ENCODE peak calls at places on chromosome 1, in nine cellular contexts. One of them, this sample, is unnamed.

GRCh38 chr1:66623812-66624211 is 89.9 kb downstream of the SGIP1 start:
- DNase-seq in endothelial cell of umbilical vein: peak
- DNase-seq in HepG2: no peak
- DNase-seq in H1: no peak
- DNase-seq in HCT116: no peak
- DNase-seq in SK-N-SH: no peak
- DNase-seq in A549: no peak
- DNase-seq in WTC11: no peak
- DNase-seq in GM12878: no peak
- DNase-seq in this sample: no peak

GRCh38 chr1:8661185-8662110 is 156.0 kb downstream of the RERE start:
- DNase-seq in endothelial cell of umbilical vein: peak
- DNase-seq in SK-N-SH: no peak
- DNase-seq in HCT116: no peak
- DNase-seq in HepG2: no peak
- DNase-seq in GM12878: peak
- DNase-seq in H1: no peak
- DNase-seq in WTC11: no peak
- DNase-seq in A549: no peak
- DNase-seq in this sample: no peak

GRCh38 chr1:193392686-193393085 is 206.3 kb upstream of the B3GALT2 start:
- DNase-seq in endothelial cell of umbilical vein: no peak
- DNase-seq in H1: no peak
- DNase-seq in HCT116: no peak
- DNase-seq in HepG2: no peak
- DNase-seq in A549: no peak
- DNase-seq in GM12878: no peak
- DNase-seq in WTC11: no peak
- DNase-seq in SK-N-SH: no peak
- DNase-seq in this sample: no peak

GRCh38 chr1:48761411-48761810 is 15.3 kb downstream of the BEND5 start:
- DNase-seq in WTC11: no peak
- DNase-seq in H1: no peak
- DNase-seq in HCT116: no peak
- DNase-seq in GM12878: no peak
- DNase-seq in SK-N-SH: no peak
- DNase-seq in A549: no peak
- DNase-seq in HepG2: no peak
- DNase-seq in endothelial cell of umbilical vein: no peak
- DNase-seq in this sample: no peak

GRCh38 chr1:7379445-7379971 is 391.6 kb upstream of the VAMP3 start:
- DNase-seq in SK-N-SH: no peak
- DNase-seq in WTC11: peak
- DNase-seq in HCT116: no peak
- DNase-seq in GM12878: no peak
- DNase-seq in endothelial cell of umbilical vein: peak
- DNase-seq in A549: no peak
- DNase-seq in HepG2: no peak
- DNase-seq in H1: no peak
- DNase-seq in this sample: no peak

GRCh38 chr1:38872401-38873026 is 634 bp downstream of the MYCBP start:
- DNase-seq in HepG2: no peak
- DNase-seq in WTC11: peak
- DNase-seq in GM12878: no peak
- DNase-seq in HCT116: no peak
- DNase-seq in H1: no peak
- DNase-seq in endothelial cell of umbilical vein: no peak
- DNase-seq in A549: peak
- DNase-seq in SK-N-SH: no peak
- DNase-seq in this sample: peak

GRCh38 chr1:185257947-185258203 is 59.2 kb downstream of the IVNS1ABP start:
- DNase-seq in SK-N-SH: no peak
- DNase-seq in WTC11: no peak
- DNase-seq in A549: no peak
- DNase-seq in endothelial cell of umbilical vein: no peak
- DNase-seq in HepG2: no peak
- DNase-seq in H1: no peak
- DNase-seq in HCT116: no peak
- DNase-seq in GM12878: no peak
- DNase-seq in this sample: no peak

GRCh38 chr1:56139786-56140185 is 439.6 kb downstream of the PLPP3 start:
- DNase-seq in SK-N-SH: no peak
- DNase-seq in HepG2: no peak
- DNase-seq in WTC11: no peak
- DNase-seq in A549: no peak
- DNase-seq in HCT116: no peak
- DNase-seq in GM12878: no peak
- DNase-seq in endothelial cell of umbilical vein: no peak
- DNase-seq in H1: no peak
- DNase-seq in this sample: no peak

GRCh38 chr1:31348449-31348848 is 24.4 kb downstream of the FABP3 start:
- DNase-seq in HepG2: no peak
- DNase-seq in endothelial cell of umbilical vein: no peak
- DNase-seq in SK-N-SH: no peak
- DNase-seq in HCT116: no peak
- DNase-seq in H1: no peak
- DNase-seq in WTC11: no peak
- DNase-seq in A549: no peak
- DNase-seq in GM12878: no peak
- DNase-seq in this sample: no peak

GRCh38 chr1:75707191-75707590 is 17.3 kb upstream of the ACADM start:
- DNase-seq in endothelial cell of umbilical vein: no peak
- DNase-seq in GM12878: no peak
- DNase-seq in HCT116: no peak
- DNase-seq in H1: no peak
- DNase-seq in A549: no peak
- DNase-seq in WTC11: no peak
- DNase-seq in HepG2: peak
- DNase-seq in SK-N-SH: no peak
- DNase-seq in this sample: no peak

GRCh38 chr1:160308451-160309182 is 23.7 kb upstream of the PEX19 start:
- DNase-seq in A549: no peak
- DNase-seq in H1: no peak
- DNase-seq in SK-N-SH: no peak
- DNase-seq in GM12878: no peak
- DNase-seq in HepG2: no peak
- DNase-seq in endothelial cell of umbilical vein: no peak
- DNase-seq in WTC11: no peak
- DNase-seq in HCT116: no peak
- DNase-seq in this sample: no peak

GRCh38 chr1:173253046-173253445 is 45.9 kb upstream of the TNFSF4 start:
- DNase-seq in SK-N-SH: no peak
- DNase-seq in A549: no peak
- DNase-seq in GM12878: no peak
- DNase-seq in WTC11: no peak
- DNase-seq in endothelial cell of umbilical vein: no peak
- DNase-seq in H1: no peak
- DNase-seq in HepG2: no peak
- DNase-seq in HCT116: no peak
- DNase-seq in this sample: no peak

GRCh38 chr1:24142546-24143431 is at the start of gene IL22RA1:
- DNase-seq in H1: no peak
- DNase-seq in HepG2: peak
- DNase-seq in endothelial cell of umbilical vein: no peak
- DNase-seq in GM12878: no peak
- DNase-seq in HCT116: peak
- DNase-seq in SK-N-SH: no peak
- DNase-seq in A549: peak
- DNase-seq in WTC11: no peak
- DNase-seq in this sample: no peak

GRCh38 chr1:30781906-30782305 is 24.3 kb upstream of the LAPTM5 start:
- DNase-seq in HepG2: no peak
- DNase-seq in H1: no peak
- DNase-seq in A549: no peak
- DNase-seq in GM12878: no peak
- DNase-seq in SK-N-SH: no peak
- DNase-seq in HCT116: no peak
- DNase-seq in WTC11: no peak
- DNase-seq in endothelial cell of umbilical vein: no peak
- DNase-seq in this sample: no peak

GRCh38 chr1:167109125-167109524 is 15.2 kb downstream of the STYXL2 start:
- DNase-seq in endothelial cell of umbilical vein: no peak
- DNase-seq in SK-N-SH: no peak
- DNase-seq in A549: no peak
- DNase-seq in H1: no peak
- DNase-seq in WTC11: no peak
- DNase-seq in HCT116: no peak
- DNase-seq in HepG2: no peak
- DNase-seq in GM12878: no peak
- DNase-seq in this sample: peak

GRCh38 chr1:230818411-230818810 is 49.9 kb downstream of the C1orf198 start:
- DNase-seq in SK-N-SH: no peak
- DNase-seq in H1: no peak
- DNase-seq in WTC11: no peak
- DNase-seq in endothelial cell of umbilical vein: no peak
- DNase-seq in A549: no peak
- DNase-seq in HCT116: no peak
- DNase-seq in HepG2: no peak
- DNase-seq in GM12878: no peak
- DNase-seq in this sample: no peak

GRCh38 chr1:176754663-176755062 is 291.7 kb downstream of the PAPPA2 start:
- DNase-seq in H1: no peak
- DNase-seq in A549: no peak
- DNase-seq in SK-N-SH: peak
- DNase-seq in HCT116: no peak
- DNase-seq in GM12878: no peak
- DNase-seq in HepG2: no peak
- DNase-seq in WTC11: no peak
- DNase-seq in endothelial cell of umbilical vein: no peak
- DNase-seq in this sample: no peak
- TF ChIP-seq MAX in H1: no peak
- TF ChIP-seq MAX in A549: no peak
- TF ChIP-seq MAX in SK-N-SH: no peak
- TF ChIP-seq MAX in HCT116: no peak
- TF ChIP-seq MAX in GM12878: no peak
- TF ChIP-seq MAX in HepG2: no peak
- TF ChIP-seq MAX in WTC11: no peak
- TF ChIP-seq MAX in endothelial cell of umbilical vein: no peak
- TF ChIP-seq MAX in this sample: no peak

DNA sequence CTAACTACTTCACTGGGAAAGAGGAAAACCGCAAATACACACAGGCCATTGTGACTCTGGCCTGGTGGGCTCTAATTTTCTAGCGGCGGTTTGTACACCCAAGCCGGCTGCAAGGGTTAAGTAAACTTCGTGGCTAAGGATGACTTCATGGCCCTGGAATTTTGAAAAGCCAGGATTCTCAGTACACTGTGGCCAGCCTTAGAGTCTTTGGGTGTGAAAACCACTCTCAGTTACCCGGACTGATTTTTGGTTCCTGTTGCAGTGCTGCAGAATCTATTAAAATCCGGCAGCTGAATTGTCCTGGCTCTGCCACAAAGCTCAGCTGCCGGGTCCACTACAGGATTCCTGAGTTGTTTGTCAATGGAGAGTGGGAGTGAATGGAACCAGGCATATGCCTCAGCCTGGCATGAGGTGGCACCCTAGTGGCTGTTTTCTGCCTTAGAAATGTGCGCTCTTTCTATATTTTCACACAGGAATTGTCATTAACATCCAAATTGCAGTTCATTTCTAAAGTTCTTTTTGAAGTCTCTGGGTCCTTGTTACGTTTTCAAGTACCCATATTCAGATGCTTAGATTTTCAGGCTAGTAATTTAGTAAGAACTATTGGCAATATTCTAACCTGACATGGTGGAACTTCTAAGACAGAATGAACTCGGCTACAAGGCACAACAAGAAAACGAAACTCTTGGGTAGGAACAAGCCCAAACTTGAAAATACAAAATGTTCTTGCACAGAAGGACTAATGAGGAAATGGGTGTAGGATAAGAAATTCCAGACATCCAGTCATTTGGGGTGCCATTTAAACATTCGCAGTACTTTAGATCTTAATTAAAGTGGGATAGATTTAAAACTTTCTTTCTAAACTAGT is 255.9 kb downstream of the NFIA start:
- DNase-seq in HCT116: peak
- DNase-seq in endothelial cell of umbilical vein: peak
- DNase-seq in A549: peak
- DNase-seq in GM12878: no peak
- DNase-seq in SK-N-SH: peak
- DNase-seq in HepG2: peak
- DNase-seq in WTC11: peak
- DNase-seq in H1: no peak
- DNase-seq in this sample: peak
- TF ChIP-seq CTCF in HCT116: peak
- TF ChIP-seq CTCF in endothelial cell of umbilical vein: peak
- TF ChIP-seq CTCF in A549: peak
- TF ChIP-seq CTCF in GM12878: peak
- TF ChIP-seq CTCF in SK-N-SH: peak
- TF ChIP-seq CTCF in HepG2: peak
- TF ChIP-seq CTCF in WTC11: no peak
- TF ChIP-seq CTCF in H1: peak
- TF ChIP-seq CTCF in this sample: no peak

GRCh38 chr1:37755290-37755689 is 9.6 kb downstream of the EPHA10 start:
- DNase-seq in SK-N-SH: no peak
- DNase-seq in GM12878: no peak
- DNase-seq in HCT116: peak
- DNase-seq in endothelial cell of umbilical vein: no peak
- DNase-seq in H1: no peak
- DNase-seq in A549: no peak
- DNase-seq in HepG2: no peak
- DNase-seq in WTC11: no peak
- DNase-seq in this sample: no peak
- TF ChIP-seq MAX in SK-N-SH: no peak
- TF ChIP-seq MAX in GM12878: no peak
- TF ChIP-seq MAX in HCT116: no peak
- TF ChIP-seq MAX in endothelial cell of umbilical vein: no peak
- TF ChIP-seq MAX in H1: no peak
- TF ChIP-seq MAX in A549: no peak
- TF ChIP-seq MAX in HepG2: no peak
- TF ChIP-seq MAX in WTC11: no peak
- TF ChIP-seq MAX in this sample: no peak

GRCh38 chr1:17573518-17574041 is 34.1 kb downstream of the ARHGEF10L start:
- DNase-seq in SK-N-SH: no peak
- DNase-seq in endothelial cell of umbilical vein: no peak
- DNase-seq in HepG2: peak
- DNase-seq in HCT116: no peak
- DNase-seq in H1: no peak
- DNase-seq in GM12878: no peak
- DNase-seq in WTC11: peak
- DNase-seq in A549: no peak
- DNase-seq in this sample: no peak

GRCh38 chr1:17572264-17572985 is 32.9 kb downstream of the ARHGEF10L start:
- DNase-seq in A549: no peak
- DNase-seq in GM12878: no peak
- DNase-seq in endothelial cell of umbilical vein: no peak
- DNase-seq in WTC11: peak
- DNase-seq in H1: no peak
- DNase-seq in SK-N-SH: no peak
- DNase-seq in HCT116: no peak
- DNase-seq in HepG2: no peak
- DNase-seq in this sample: no peak

GRCh38 chr1:17575786-17576584 is 36.5 kb downstream of the ARHGEF10L start:
- DNase-seq in WTC11: no peak
- DNase-seq in SK-N-SH: no peak
- DNase-seq in HCT116: no peak
- DNase-seq in HepG2: peak
- DNase-seq in endothelial cell of umbilical vein: no peak
- DNase-seq in H1: no peak
- DNase-seq in GM12878: no peak
- DNase-seq in A549: no peak
- DNase-seq in this sample: no peak

GRCh38 chr1:17577907-17578297 is 38.4 kb downstream of the ARHGEF10L start:
- DNase-seq in A549: no peak
- DNase-seq in HepG2: no peak
- DNase-seq in SK-N-SH: no peak
- DNase-seq in HCT116: no peak
- DNase-seq in endothelial cell of umbilical vein: no peak
- DNase-seq in GM12878: no peak
- DNase-seq in WTC11: no peak
- DNase-seq in H1: no peak
- DNase-seq in this sample: no peak

GRCh38 chr1:17574502-17574901 is 35.0 kb downstream of the ARHGEF10L start:
- DNase-seq in WTC11: peak
- DNase-seq in A549: no peak
- DNase-seq in SK-N-SH: peak
- DNase-seq in HepG2: no peak
- DNase-seq in H1: no peak
- DNase-seq in HCT116: no peak
- DNase-seq in endothelial cell of umbilical vein: no peak
- DNase-seq in GM12878: no peak
- DNase-seq in this sample: no peak
- TF ChIP-seq CTCF in WTC11: peak
- TF ChIP-seq CTCF in A549: no peak
- TF ChIP-seq CTCF in SK-N-SH: no peak
- TF ChIP-seq CTCF in HepG2: peak
- TF ChIP-seq CTCF in H1: peak
- TF ChIP-seq CTCF in HCT116: peak
- TF ChIP-seq CTCF in endothelial cell of umbilical vein: no peak
- TF ChIP-seq CTCF in GM12878: no peak
- TF ChIP-seq CTCF in this sample: no peak

This sample was measured in NB4.